ENCODE peak calls at places on chromosomes 12 and 14, in ten cellular contexts. One of them, this sample, is unnamed.
A peak's percentile ranks its signal among the peaks of the same experiment; 100 is the strongest.

GRCh38 chr12:43550831-43551270 is 1.2 kb downstream of the ADAMTS20 start:
- DNase-seq in HEK293T: no peak
- DNase-seq in heart right ventricle: no peak
- DNase-seq in GM18507: no peak
- DNase-seq in GM23248: no peak
- DNase-seq in coronary artery: no peak
- DNase-seq in mesothelial cell of epicardium: no peak
- DNase-seq in stromal cell of bone marrow: no peak
- DNase-seq in HuH-7: no peak
- DNase-seq in adrenal gland: no peak
- DNase-seq in this sample: no peak

GRCh38 chr14:54487771-54488170 is 1.0 kb downstream of the GMFB start:
- DNase-seq in heart right ventricle: no peak
- DNase-seq in mesothelial cell of epicardium: no peak
- DNase-seq in coronary artery: no peak
- DNase-seq in stromal cell of bone marrow: no peak
- DNase-seq in HEK293T: peak; percentile 43
- DNase-seq in adrenal gland: no peak
- DNase-seq in GM18507: no peak
- DNase-seq in HuH-7: peak; percentile 67
- DNase-seq in GM23248: peak; percentile 68
- DNase-seq in this sample: no peak

GRCh38 chr14:55505846-55506245 is 65.4 kb upstream of the TBPL2 start:
- DNase-seq in adrenal gland: no peak
- DNase-seq in stromal cell of bone marrow: no peak
- DNase-seq in GM18507: no peak
- DNase-seq in heart right ventricle: no peak
- DNase-seq in HuH-7: no peak
- DNase-seq in HEK293T: no peak
- DNase-seq in mesothelial cell of epicardium: no peak
- DNase-seq in GM23248: no peak
- DNase-seq in coronary artery: no peak
- DNase-seq in this sample: no peak

GRCh38 chr14:53355581-53356112 is 202.5 kb upstream of the DDHD1 start:
- DNase-seq in mesothelial cell of epicardium: no peak
- DNase-seq in GM18507: no peak
- DNase-seq in adrenal gland: no peak
- DNase-seq in coronary artery: no peak
- DNase-seq in HEK293T: peak; percentile 46
- DNase-seq in stromal cell of bone marrow: no peak
- DNase-seq in HuH-7: no peak
- DNase-seq in GM23248: peak; percentile 65
- DNase-seq in heart right ventricle: no peak
- DNase-seq in this sample: no peak

GRCh38 chr12:111785651-111786050 is 18.9 kb downstream of the ALDH2 start:
- DNase-seq in heart right ventricle: no peak
- DNase-seq in coronary artery: no peak
- DNase-seq in GM18507: no peak
- DNase-seq in stromal cell of bone marrow: peak; percentile 35
- DNase-seq in GM23248: peak; percentile 73
- DNase-seq in HEK293T: no peak
- DNase-seq in mesothelial cell of epicardium: no peak
- DNase-seq in HuH-7: no peak
- DNase-seq in adrenal gland: no peak
- DNase-seq in this sample: no peak

GRCh38 chr12:18752280-18752920 is 14.5 kb downstream of the CAPZA3 start:
- DNase-seq in coronary artery: no peak
- DNase-seq in heart right ventricle: peak; percentile 25
- DNase-seq in adrenal gland: peak; percentile 44
- DNase-seq in HEK293T: no peak
- DNase-seq in HuH-7: no peak
- DNase-seq in mesothelial cell of epicardium: no peak
- DNase-seq in stromal cell of bone marrow: peak; percentile 83
- DNase-seq in GM23248: peak; percentile 90
- DNase-seq in GM18507: no peak
- DNase-seq in this sample: no peak

GRCh38 chr14:75049731-75050201 is 1.5 kb downstream of the MLH3 start:
- DNase-seq in GM18507: no peak
- DNase-seq in HEK293T: no peak
- DNase-seq in mesothelial cell of epicardium: no peak
- DNase-seq in coronary artery: no peak
- DNase-seq in adrenal gland: no peak
- DNase-seq in heart right ventricle: no peak
- DNase-seq in stromal cell of bone marrow: peak; percentile 72
- DNase-seq in GM23248: peak; percentile 83
- DNase-seq in HuH-7: no peak
- DNase-seq in this sample: no peak

GRCh38 chr14:53109028-53109687 is 44.0 kb downstream of the DDHD1 start:
- DNase-seq in coronary artery: no peak
- DNase-seq in GM18507: peak; percentile 37
- DNase-seq in heart right ventricle: no peak
- DNase-seq in HuH-7: no peak
- DNase-seq in adrenal gland: no peak
- DNase-seq in GM23248: peak; percentile 54
- DNase-seq in stromal cell of bone marrow: peak; percentile 50
- DNase-seq in mesothelial cell of epicardium: no peak
- DNase-seq in HEK293T: no peak
- DNase-seq in this sample: no peak

GRCh38 chr12:115313929-115314328 is 630.0 kb upstream of the TBX3 start:
- DNase-seq in coronary artery: no peak
- DNase-seq in GM18507: no peak
- DNase-seq in adrenal gland: no peak
- DNase-seq in GM23248: peak; percentile 79
- DNase-seq in HEK293T: no peak
- DNase-seq in stromal cell of bone marrow: no peak
- DNase-seq in heart right ventricle: no peak
- DNase-seq in HuH-7: no peak
- DNase-seq in mesothelial cell of epicardium: no peak
- DNase-seq in this sample: no peak

GRCh38 chr12:98369601-98370000 is 145.8 kb upstream of the TMPO start:
- DNase-seq in GM23248: no peak
- DNase-seq in HEK293T: no peak
- DNase-seq in stromal cell of bone marrow: no peak
- DNase-seq in mesothelial cell of epicardium: no peak
- DNase-seq in GM18507: no peak
- DNase-seq in heart right ventricle: no peak
- DNase-seq in adrenal gland: no peak
- DNase-seq in coronary artery: no peak
- DNase-seq in HuH-7: no peak
- DNase-seq in this sample: no peak

GRCh38 chr12:16229676-16230075 is 47.8 kb downstream of the SLC15A5 start:
- DNase-seq in coronary artery: no peak
- DNase-seq in mesothelial cell of epicardium: no peak
- DNase-seq in heart right ventricle: no peak
- DNase-seq in GM18507: no peak
- DNase-seq in HuH-7: no peak
- DNase-seq in GM23248: peak; percentile 14
- DNase-seq in HEK293T: no peak
- DNase-seq in stromal cell of bone marrow: no peak
- DNase-seq in adrenal gland: no peak
- DNase-seq in this sample: no peak

GRCh38 chr12:78887008-78887407 is 22.4 kb downstream of the SYT1 start:
- DNase-seq in HEK293T: no peak
- DNase-seq in mesothelial cell of epicardium: no peak
- DNase-seq in stromal cell of bone marrow: peak; percentile 22
- DNase-seq in GM23248: peak; percentile 93
- DNase-seq in GM18507: no peak
- DNase-seq in heart right ventricle: no peak
- DNase-seq in adrenal gland: no peak
- DNase-seq in coronary artery: no peak
- DNase-seq in HuH-7: no peak
- DNase-seq in this sample: no peak

GRCh38 chr12:34387711-34388635 is 365.7 kb downstream of the ALG10 start:
- DNase-seq in coronary artery: no peak
- DNase-seq in adrenal gland: no peak
- DNase-seq in heart right ventricle: no peak
- DNase-seq in HEK293T: no peak
- DNase-seq in GM18507: no peak
- DNase-seq in HuH-7: no peak
- DNase-seq in stromal cell of bone marrow: no peak
- DNase-seq in GM23248: no peak
- DNase-seq in mesothelial cell of epicardium: no peak
- DNase-seq in this sample: no peak

GRCh38 chr12:76026643-76027063 is 4.9 kb downstream of the PHLDA1 start:
- DNase-seq in HEK293T: no peak
- DNase-seq in stromal cell of bone marrow: no peak
- DNase-seq in heart right ventricle: no peak
- DNase-seq in GM18507: no peak
- DNase-seq in HuH-7: no peak
- DNase-seq in mesothelial cell of epicardium: no peak
- DNase-seq in coronary artery: no peak
- DNase-seq in adrenal gland: peak; percentile 37
- DNase-seq in GM23248: peak; percentile 26
- DNase-seq in this sample: no peak

GRCh38 chr12:50574621-50575348 is 70.0 kb downstream of the DIP2B start:
- DNase-seq in HEK293T: no peak
- DNase-seq in stromal cell of bone marrow: no peak
- DNase-seq in GM18507: no peak
- DNase-seq in adrenal gland: peak; percentile 58
- DNase-seq in mesothelial cell of epicardium: no peak
- DNase-seq in heart right ventricle: no peak
- DNase-seq in coronary artery: no peak
- DNase-seq in GM23248: peak; percentile 66
- DNase-seq in HuH-7: no peak
- DNase-seq in this sample: no peak

GRCh38 chr12:47797432-47797831 is 22.3 kb downstream of the HDAC7 start:
- DNase-seq in mesothelial cell of epicardium: no peak
- DNase-seq in adrenal gland: no peak
- DNase-seq in coronary artery: no peak
- DNase-seq in HEK293T: peak; percentile 36
- DNase-seq in HuH-7: peak; percentile 61
- DNase-seq in heart right ventricle: no peak
- DNase-seq in GM18507: peak; percentile 59
- DNase-seq in stromal cell of bone marrow: no peak
- DNase-seq in GM23248: no peak
- DNase-seq in this sample: no peak